ENCODE peak calls at places on chromosomes 1 and 21, in ten cellular contexts. I is HCT116, M is esophagus squamous epithelium, S is heart left ventricle, H is adrenal gland, A is IMR-90, F is transverse colon, V is spleen, W is stomach, B is body of pancreas. Z is an unnamed sample. For H3K9me3, the result is how much of the 10 kb centered on the place peaks cover.

GRCh38 chr1:216523449-216524190 is 100.4 kb upstream of the USH2A start:
- DNase-seq in I (no peak), M (no peak), S (no peak), H (no peak), A (peak), F (no peak), V (no peak), W (no peak), B (no peak), Z (no peak)

GRCh38 chr1:224245188-224245587 is 62.1 kb downstream of the DEGS1 start:
- DNase-seq in I (no peak), M (no peak), S (peak), H (peak), A (peak), F (peak), V (peak), W (no peak), B (peak), Z (peak)

GRCh38 chr1:163315773-163316374 is 5.9 kb upstream of the NUF2 start:
- DNase-seq in I (no peak), M (no peak), S (no peak), H (peak), A (peak), F (peak), V (no peak), W (peak), B (peak), Z (peak)

GRCh38 chr1:23381233-23381885 is 11.7 kb upstream of the ZNF436 start:
- DNase-seq in I (no peak), M (no peak), S (no peak), H (no peak), A (no peak), F (no peak), V (no peak), W (no peak), B (no peak), Z (no peak)

GRCh38 chr1:232238009-232238408 is 391.9 kb downstream of the SIPA1L2 start:
- DNase-seq in I (no peak), M (no peak), S (no peak), H (no peak), A (no peak), F (no peak), V (no peak), W (no peak), B (no peak), Z (no peak)

GRCh38 chr1:220484135-220484534 is 43.8 kb upstream of the MARK1 start:
- DNase-seq in I (no peak), M (no peak), S (no peak), H (no peak), A (no peak), F (no peak), V (no peak), W (no peak), B (no peak), Z (no peak)

GRCh38 chr21:20030390-20030789 is 967.8 kb upstream of the NCAM2 start:
- DNase-seq in I (no peak), M (no peak), S (peak), H (no peak), A (no peak), F (no peak), V (no peak), W (no peak), B (no peak), Z (no peak)

GRCh38 chr1:30512253-30512921 is 211.0 kb downstream of the MATN1 start:
- DNase-seq in I (no peak), M (no peak), S (no peak), H (no peak), A (no peak), F (no peak), V (no peak), W (peak), B (no peak), Z (no peak)

GRCh38 chr1:161478985-161479384 is 26.3 kb upstream of the FCGR2A start:
- DNase-seq in I (no peak), M (no peak), S (no peak), H (no peak), A (no peak), F (no peak), V (no peak), W (no peak), B (no peak), Z (no peak)

GRCh38 chr1:116765962-116766361 is 11.7 kb downstream of the CD2 start:
- DNase-seq in I (no peak), M (no peak), S (no peak), H (no peak), A (no peak), F (no peak), V (no peak), W (no peak), B (no peak), Z (no peak)

GRCh38 chr1:23553896-23554480 is 5.3 kb downstream of the ID3 start:
- DNase-seq in I (no peak), M (no peak), S (no peak), H (no peak), A (no peak), F (no peak), V (no peak), W (no peak), B (no peak), Z (no peak)

GRCh38 chr21:26732442-26733221 is 112.6 kb downstream of the ADAMTS1 start:
- DNase-seq in I (no peak), M (no peak), S (no peak), H (peak), A (peak), F (peak), V (no peak), W (peak), B (peak), Z (peak)

GRCh38 chr1:25729774-25730173 is 70.2 kb upstream of the SELENON start:
- DNase-seq in I (no peak), M (no peak), S (no peak), H (peak), A (no peak), F (no peak), V (no peak), W (no peak), B (peak), Z (peak)

GRCh38 chr1:6002714-6003501 is 10.7 kb upstream of the NPHP4 start:
- DNase-seq in I (no peak), M (no peak), S (peak), H (peak), A (no peak), F (no peak), V (peak), W (no peak), B (no peak), Z (no peak)

GRCh38 chr1:98975825-98976224 is 28.8 kb downstream of the PLPPR5 start:
- DNase-seq in I (no peak), M (no peak), S (no peak), H (no peak), A (peak), F (no peak), V (no peak), W (no peak), B (no peak), Z (no peak)

GRCh38 chr1:24928631-24929090 is 1.4 kb downstream of the RUNX3 start:
- DNase-seq in I (no peak), M (no peak), S (no peak), H (no peak), A (no peak), F (peak), V (peak), W (no peak), B (no peak), Z (no peak)

GRCh38 chr1:109718495-109718894 is 6.4 kb downstream of the GSTM5 start:
- DNase-seq in I (peak), M (no peak), S (no peak), H (no peak), A (peak), F (no peak), V (no peak), W (no peak), B (peak), Z (no peak)

GRCh38 chr1:27646676-27647075 is 11.7 kb upstream of the FGR start:
- DNase-seq in I (no peak), M (no peak), S (no peak), H (no peak), A (no peak), F (no peak), V (peak), W (no peak), B (no peak), Z (no peak)

GRCh38 chr1:185373813-185374524 is 56.9 kb upstream of the IVNS1ABP start:
- DNase-seq in I (no peak), M (no peak), S (no peak), H (no peak), A (peak), F (no peak), V (peak), W (no peak), B (peak), Z (no peak)

GRCh38 chr1:157961805-157962762 is 31.4 kb upstream of the KIRREL1 start:
- DNase-seq in I (no peak), M (no peak), S (no peak), H (peak), A (peak), F (no peak), V (no peak), W (no peak), B (peak), Z (no peak)

GRCh38 chr21:42248783-42249597 is 30.1 kb downstream of the ABCG1 start:
- DNase-seq in I (no peak), M (no peak), S (no peak), H (no peak), A (no peak), F (no peak), V (peak), W (no peak), B (peak), Z (no peak)

GRCh38 chr1:226149806-226150205 is 36.7 kb downstream of the ACBD3 start:
- DNase-seq in I (no peak), M (no peak), S (no peak), H (no peak), A (peak), F (no peak), V (no peak), W (no peak), B (no peak), Z (no peak)

GRCh38 chr1:222196736-222197135 is 351.2 kb downstream of the HHIPL2 start:
- DNase-seq in I (no peak), M (no peak), S (no peak), H (no peak), A (no peak), F (no peak), V (no peak), W (no peak), B (no peak), Z (no peak)

GRCh38 chr1:159315381-159315780 is 13.2 kb downstream of the FCER1A start:
- DNase-seq in I (no peak), M (no peak), S (no peak), H (no peak), A (no peak), F (no peak), V (no peak), W (no peak), B (no peak), Z (no peak)

GRCh38 chr1:207309775-207310273 is 11.7 kb upstream of the CD55 start:
- DNase-seq in I (peak), M (no peak), S (no peak), H (peak), A (peak), F (peak), V (no peak), W (no peak), B (peak), Z (no peak)

GRCh38 chr1:71677024-71677423 is 596.2 kb upstream of the ZRANB2 start:
- DNase-seq in I (no peak), M (no peak), S (no peak), H (no peak), A (no peak), F (no peak), V (no peak), W (no peak), B (no peak), Z (no peak)

GRCh38 chr1:97094257-97094972 is 372.8 kb downstream of the PTBP2 start:
- DNase-seq in I (no peak), M (no peak), S (no peak), H (no peak), A (peak), F (no peak), V (no peak), W (no peak), B (no peak), Z (no peak)

GRCh38 chr1:237124856-237125462 is 83.0 kb downstream of the RYR2 start:
- DNase-seq in I (peak), M (no peak), S (no peak), H (no peak), A (no peak), F (no peak), V (no peak), W (no peak), B (peak), Z (no peak)

GRCh38 chr1:94130851-94131595 is 10.1 kb upstream of the ABCA4 start:
- DNase-seq in I (no peak), M (no peak), S (no peak), H (no peak), A (peak), F (no peak), V (no peak), W (no peak), B (no peak), Z (no peak)

GRCh38 chr1:35557118-35557610 is at the start of gene KIAA0319L:
- DNase-seq in I (no peak), M (peak), S (peak), H (peak), A (peak), F (peak), V (peak), W (peak), B (peak), Z (peak)

GRCh38 chr1:35568975-35569395 is 4.1 kb upstream of the TFAP2E start:
- DNase-seq in I (peak), M (no peak), S (no peak), H (peak), A (peak), F (peak), V (peak), W (peak), B (peak), Z (peak)

GRCh38 chr1:21668232-21669032 is 725 bp downstream of the RAP1GAP start:
- DNase-seq in I (no peak), M (no peak), S (no peak), H (peak), A (no peak), F (no peak), V (peak), W (peak), B (no peak), Z (no peak)

GRCh38 chr21:42174173-42174572 is 44.8 kb upstream of the ABCG1 start:
- DNase-seq in I (no peak), M (no peak), S (peak), H (no peak), A (no peak), F (no peak), V (no peak), W (peak), B (no peak), Z (no peak)

GRCh38 chr1:10059329-10059691 is 26.6 kb downstream of the UBE4B start:
- DNase-seq in I (no peak), M (no peak), S (no peak), H (no peak), A (no peak), F (no peak), V (no peak), W (no peak), B (no peak), Z (no peak)

GRCh38 chr21:35637431-35637830 is 422.9 kb downstream of the SETD4 start:
- DNase-seq in I (no peak), M (no peak), S (no peak), H (peak), A (peak), F (no peak), V (no peak), W (peak), B (peak), Z (no peak)

GRCh38 chr1:940121-941026 is 16.7 kb downstream of the SAMD11 start:
- DNase-seq in I (no peak), M (no peak), S (peak), H (peak), A (peak), F (peak), V (no peak), W (peak), B (peak), Z (peak)

GRCh38 chr1:87226341-87226760 is 102.3 kb upstream of the LMO4 start:
- DNase-seq in I (no peak), M (no peak), S (peak), H (peak), A (peak), F (peak), V (no peak), W (peak), B (peak), Z (peak)

GRCh38 chr1:226181996-226182714 is 4.4 kb downstream of the ACBD3 start:
- DNase-seq in I (peak), M (no peak), S (no peak), H (peak), A (peak), F (peak), V (no peak), W (peak), B (peak), Z (peak)

GRCh38 chr1:108072294-108072693 is 107.3 kb upstream of the VAV3 start:
- DNase-seq in I (no peak), M (no peak), S (no peak), H (no peak), A (no peak), F (no peak), V (no peak), W (no peak), B (no peak), Z (no peak)

GRCh38 chr1:196609114-196609737 is 986 bp upstream of the KCNT2 start:
- DNase-seq in I (no peak), M (no peak), S (no peak), H (no peak), A (peak), F (no peak), V (no peak), W (no peak), B (peak), Z (no peak)

GRCh38 chr1:196611873-196612272 is 3.6 kb upstream of the KCNT2 start:
- DNase-seq in I (no peak), M (no peak), S (no peak), H (no peak), A (no peak), F (no peak), V (no peak), W (no peak), B (no peak), Z (no peak)

GRCh38 chr1:196603651-196604050 is 4.6 kb downstream of the KCNT2 start:
- DNase-seq in I (no peak), M (no peak), S (no peak), H (no peak), A (no peak), F (no peak), V (no peak), W (no peak), B (no peak), Z (no peak)

GRCh38 chr1:196607940-196608339 is 300 bp downstream of the KCNT2 start:
- DNase-seq in I (no peak), M (no peak), S (no peak), H (no peak), A (no peak), F (no peak), V (no peak), W (no peak), B (no peak), Z (peak)

DNA sequence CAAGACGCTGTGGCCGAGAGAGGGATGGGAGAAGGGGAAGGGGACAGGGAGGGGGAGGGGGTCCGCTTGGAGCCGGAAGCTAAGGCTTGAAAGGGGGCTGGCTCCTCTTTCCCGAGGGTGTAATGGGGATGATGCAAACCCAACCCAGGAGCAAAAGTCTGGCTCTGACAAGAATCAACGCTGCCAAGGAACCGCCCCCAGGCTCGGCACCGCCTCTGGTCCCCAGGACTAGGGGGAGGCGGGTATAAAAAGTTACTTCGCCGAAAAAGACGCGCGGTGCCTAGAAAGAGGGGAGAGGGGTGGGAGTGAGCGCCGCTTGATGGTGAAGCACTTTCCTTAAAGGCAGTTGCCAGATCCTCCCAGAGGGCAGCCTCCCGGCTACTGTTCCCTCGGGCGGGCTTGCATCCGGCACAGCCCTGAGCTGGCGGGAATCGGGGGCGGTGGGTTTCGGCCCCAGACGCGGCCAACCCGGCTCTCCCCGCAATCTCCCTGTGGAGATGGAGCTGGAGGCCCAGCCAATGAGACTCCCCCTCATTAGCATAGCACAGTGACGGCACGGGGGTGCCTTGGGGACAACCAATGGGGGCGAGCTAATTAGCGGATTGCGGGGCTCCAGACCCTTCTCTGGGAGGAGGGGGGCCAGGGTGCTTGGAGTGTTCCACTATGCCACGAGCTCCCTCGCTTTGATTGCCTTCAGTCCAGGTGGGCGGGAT is at the start of gene KCNT2:
- DNase-seq in I (no peak), M (no peak), S (peak), H (peak), A (peak), F (peak), V (peak), W (peak), B (peak), Z (peak)
- TF ChIP-seq POLR2A in I (no peak), M (peak), S (peak), H (no peak), A (no peak), F (no peak), V (no peak), W (no peak), B (no peak), Z (no peak)

DNA sequence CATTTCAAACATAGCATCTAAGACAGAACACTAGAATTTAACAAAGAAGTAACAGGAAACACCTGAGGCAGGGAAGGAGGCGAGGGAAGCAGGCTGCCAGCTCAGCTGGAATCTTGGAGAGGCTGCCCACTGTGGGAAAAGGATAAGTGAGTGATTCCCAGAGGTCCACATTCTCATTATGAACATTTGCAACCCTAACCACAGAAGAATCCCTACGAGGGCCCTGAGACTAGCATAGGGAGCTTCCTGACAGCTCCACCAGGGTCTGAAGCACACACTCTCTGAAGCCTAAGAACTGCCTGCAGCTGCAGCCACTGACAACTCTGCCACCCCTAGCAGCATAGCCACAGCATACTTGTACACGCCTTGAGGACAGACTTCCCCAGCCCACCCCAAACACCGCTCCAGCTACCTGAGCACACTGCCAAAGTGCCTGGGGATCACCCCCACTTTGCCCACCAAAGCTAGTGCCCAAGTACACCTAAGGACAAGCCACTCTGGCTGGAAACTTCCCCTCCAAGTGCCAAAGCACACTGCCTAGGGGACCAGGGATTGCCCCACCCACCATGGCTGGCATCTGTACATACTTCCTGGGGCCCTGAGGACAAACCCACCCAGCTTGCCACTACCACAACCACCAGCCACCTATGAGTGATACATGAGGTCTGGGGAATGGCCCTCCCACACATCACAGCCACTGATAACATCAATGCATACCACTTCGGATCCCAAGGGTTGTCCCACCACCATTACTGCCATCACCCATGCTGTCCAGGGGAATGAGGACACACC is 76.6 kb upstream of the GUCA2A start:
- DNase-seq in I (no peak), M (no peak), S (no peak), H (no peak), A (peak), F (no peak), V (no peak), W (no peak), B (no peak), Z (no peak)
- H3K9me3 ChIP-seq in I (under half), M (under half), S (under half), H (under half), A (under half), F (under half), V (under half), W (under half), B (under half), Z (under half)

GRCh38 chr1:230861970-230862595 is 6.2 kb downstream of the C1orf198 start:
- DNase-seq in I (no peak), M (no peak), S (no peak), H (no peak), A (peak), F (no peak), V (peak), W (no peak), B (no peak), Z (no peak)
- TF ChIP-seq POLR2A in I (no peak), M (no peak), S (no peak), H (no peak), A (no peak), F (no peak), V (no peak), W (no peak), B (no peak), Z (no peak)

DNA sequence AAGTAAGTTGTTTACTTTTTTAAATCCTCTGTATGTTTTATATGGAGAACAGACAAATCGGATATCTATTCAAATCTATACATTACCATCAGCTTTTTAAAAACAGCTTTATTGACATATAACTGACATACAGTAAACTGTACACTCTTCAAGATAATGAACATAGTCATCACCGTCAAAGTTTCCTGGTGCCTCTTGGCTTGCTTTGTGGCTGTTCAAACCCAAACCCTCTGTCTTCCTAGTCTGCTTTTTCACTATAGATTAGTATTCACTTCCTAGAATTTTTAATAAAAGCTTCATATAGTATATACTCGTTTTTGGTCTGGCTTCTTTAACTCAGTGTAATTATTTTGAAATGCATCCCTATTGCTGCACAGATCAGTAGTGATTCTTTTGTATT is 56.4 kb upstream of the TPTE start:
- DNase-seq in I (no peak), M (no peak), S (no peak), H (no peak), A (no peak), F (no peak), V (no peak), W (no peak), B (no peak), Z (no peak)
- H3K9me3 ChIP-seq in I (under half), M (under half), S (under half), H (under half), A (under half), F (under half), V (half or more), W (under half), B (under half), Z (under half)